ENCODE peak calls at places on chromosomes 1 and 21, in four cellular contexts. One of them, this sample, is unnamed.
A peak's percentile ranks its signal among the peaks of the same experiment; 100 is the strongest.

GRCh38 chr1:155263067-155263466 is 907 bp upstream of the SCAMP3 start:
- DNase-seq in A673: no peak
- DNase-seq in AG04450: no peak
- DNase-seq in uterus: no peak
- DNase-seq in this sample: no peak

GRCh38 chr1:185632659-185633428 is 101.3 kb upstream of the HMCN1 start:
- DNase-seq in A673: no peak
- DNase-seq in AG04450: no peak
- DNase-seq in uterus: no peak
- DNase-seq in this sample: no peak

GRCh38 chr1:89022167-89022959 is at the start of gene GBP3:
- DNase-seq in A673: peak; percentile 47
- DNase-seq in AG04450: peak; percentile 11
- DNase-seq in uterus: no peak
- DNase-seq in this sample: no peak

GRCh38 chr21:14609274-14609673 is 63.2 kb upstream of the SAMSN1 start:
- DNase-seq in A673: no peak
- DNase-seq in AG04450: no peak
- DNase-seq in uterus: no peak
- DNase-seq in this sample: no peak

GRCh38 chr21:42164064-42164789 is 54.7 kb upstream of the ABCG1 start:
- DNase-seq in A673: peak; percentile 25
- DNase-seq in AG04450: no peak
- DNase-seq in uterus: no peak
- DNase-seq in this sample: peak; percentile 63

GRCh38 chr1:9249534-9250335 is 15.2 kb downstream of the H6PD start:
- DNase-seq in A673: peak; percentile 35
- DNase-seq in AG04450: no peak
- DNase-seq in uterus: peak; percentile 49
- DNase-seq in this sample: peak; percentile 59

GRCh38 chr1:171424494-171424893 is 60.8 kb upstream of the PRRC2C start:
- DNase-seq in A673: no peak
- DNase-seq in AG04450: no peak
- DNase-seq in uterus: no peak
- DNase-seq in this sample: no peak

GRCh38 chr1:167899253-167899681 is 14.7 kb downstream of the ADCY10 start:
- DNase-seq in A673: no peak
- DNase-seq in AG04450: no peak
- DNase-seq in uterus: peak; percentile 27
- DNase-seq in this sample: no peak

GRCh38 chr1:34263411-34263810 is 86.7 kb downstream of the C1orf94 start:
- DNase-seq in A673: peak; percentile 34
- DNase-seq in AG04450: no peak
- DNase-seq in uterus: no peak
- DNase-seq in this sample: peak; percentile 7

GRCh38 chr1:67339623-67340343 is 32.1 kb downstream of the IL12RB2 start:
- DNase-seq in A673: no peak
- DNase-seq in AG04450: peak; percentile 20
- DNase-seq in uterus: no peak
- DNase-seq in this sample: no peak

GRCh38 chr1:22754106-22754768 is 43.6 kb downstream of the EPHB2 start:
- DNase-seq in A673: no peak
- DNase-seq in AG04450: no peak
- DNase-seq in uterus: no peak
- DNase-seq in this sample: no peak

GRCh38 chr1:218377143-218377660 is 32.1 kb downstream of the TGFB2 start:
- DNase-seq in A673: peak; percentile 76
- DNase-seq in AG04450: peak; percentile 93
- DNase-seq in uterus: no peak
- DNase-seq in this sample: no peak

GRCh38 chr1:15950763-15951295 is 25.1 kb downstream of the ZBTB17 start:
- DNase-seq in A673: peak; percentile 84
- DNase-seq in AG04450: no peak
- DNase-seq in uterus: peak; percentile 76
- DNase-seq in this sample: no peak

GRCh38 chr21:27292229-27292628 is 325.3 kb upstream of the ADAMTS5 start:
- DNase-seq in A673: no peak
- DNase-seq in AG04450: no peak
- DNase-seq in uterus: no peak
- DNase-seq in this sample: no peak

GRCh38 chr1:27594542-27595510 is 9.1 kb downstream of the AHDC1 start:
- DNase-seq in A673: no peak
- DNase-seq in AG04450: no peak
- DNase-seq in uterus: no peak
- DNase-seq in this sample: no peak

GRCh38 chr21:38392722-38393121 is 105.6 kb downstream of the ERG start:
- DNase-seq in A673: no peak
- DNase-seq in AG04450: no peak
- DNase-seq in uterus: no peak
- DNase-seq in this sample: no peak

GRCh38 chr1:50667272-50667671 is 244.0 kb upstream of the DMRTA2 start:
- DNase-seq in A673: no peak
- DNase-seq in AG04450: no peak
- DNase-seq in uterus: no peak
- DNase-seq in this sample: no peak

GRCh38 chr1:166869318-166870099 is 6.6 kb downstream of the TADA1 start:
- DNase-seq in A673: no peak
- DNase-seq in AG04450: no peak
- DNase-seq in uterus: no peak
- DNase-seq in this sample: no peak

GRCh38 chr1:80248886-80249285 is 1242.4 kb upstream of the ADGRL4 start:
- DNase-seq in A673: no peak
- DNase-seq in AG04450: no peak
- DNase-seq in uterus: no peak
- DNase-seq in this sample: no peak

GRCh38 chr1:44807364-44808062 is 362 bp upstream of the DYNLT4 start:
- DNase-seq in A673: peak; percentile 97
- DNase-seq in AG04450: peak; percentile 98
- DNase-seq in uterus: peak; percentile 99
- DNase-seq in this sample: peak; percentile 98

GRCh38 chr21:24225432-24225831 is 1381.8 kb downstream of the MRPL39 start:
- DNase-seq in A673: no peak
- DNase-seq in AG04450: peak; percentile 18
- DNase-seq in uterus: no peak
- DNase-seq in this sample: no peak

GRCh38 chr21:33237446-33237845 is 7.7 kb downstream of the IFNAR2 start:
- DNase-seq in A673: no peak
- DNase-seq in AG04450: no peak
- DNase-seq in uterus: no peak
- DNase-seq in this sample: no peak

GRCh38 chr1:2539312-2539907 is 9.3 kb upstream of the HES5 start:
- DNase-seq in A673: no peak
- DNase-seq in AG04450: no peak
- DNase-seq in uterus: no peak
- DNase-seq in this sample: no peak

GRCh38 chr1:26584022-26584485 is 54.5 kb downstream of the RPS6KA1 start:
- DNase-seq in A673: peak; percentile 10
- DNase-seq in AG04450: no peak
- DNase-seq in uterus: no peak
- DNase-seq in this sample: no peak

GRCh38 chr1:207983044-207983443 is 72.1 kb upstream of the CD34 start:
- DNase-seq in A673: no peak
- DNase-seq in AG04450: no peak
- DNase-seq in uterus: no peak
- DNase-seq in this sample: no peak

GRCh38 chr1:183150445-183150844 is 35.6 kb upstream of the LAMC2 start:
- DNase-seq in A673: no peak
- DNase-seq in AG04450: no peak
- DNase-seq in uterus: no peak
- DNase-seq in this sample: no peak

GRCh38 chr1:240093120-240093961 is 1.7 kb downstream of the FMN2 start:
- DNase-seq in A673: no peak
- DNase-seq in AG04450: no peak
- DNase-seq in uterus: no peak
- DNase-seq in this sample: no peak

GRCh38 chr1:28458237-28459228 is 47.3 kb upstream of the RCC1 start:
- DNase-seq in A673: no peak
- DNase-seq in AG04450: no peak
- DNase-seq in uterus: no peak
- DNase-seq in this sample: no peak

GRCh38 chr1:246680696-246681127 is 43.5 kb upstream of the SCCPDH start:
- DNase-seq in A673: no peak
- DNase-seq in AG04450: no peak
- DNase-seq in uterus: no peak
- DNase-seq in this sample: no peak

GRCh38 chr1:206586501-206587445 is 25.5 kb downstream of the EIF2D start:
- DNase-seq in A673: no peak
- DNase-seq in AG04450: no peak
- DNase-seq in uterus: no peak
- DNase-seq in this sample: no peak

GRCh38 chr1:115911298-115911697 is 65.0 kb upstream of the SLC22A15 start:
- DNase-seq in A673: no peak
- DNase-seq in AG04450: no peak
- DNase-seq in uterus: no peak
- DNase-seq in this sample: no peak

GRCh38 chr1:56715161-56715560 is 70.0 kb downstream of the PRKAA2 start:
- DNase-seq in A673: no peak
- DNase-seq in AG04450: no peak
- DNase-seq in uterus: no peak
- DNase-seq in this sample: no peak

GRCh38 chr1:158087320-158087927 is 93.3 kb upstream of the CD1D start:
- DNase-seq in A673: peak; percentile 87
- DNase-seq in AG04450: peak; percentile 57
- DNase-seq in uterus: peak; percentile 77
- DNase-seq in this sample: peak; percentile 40

DNA sequence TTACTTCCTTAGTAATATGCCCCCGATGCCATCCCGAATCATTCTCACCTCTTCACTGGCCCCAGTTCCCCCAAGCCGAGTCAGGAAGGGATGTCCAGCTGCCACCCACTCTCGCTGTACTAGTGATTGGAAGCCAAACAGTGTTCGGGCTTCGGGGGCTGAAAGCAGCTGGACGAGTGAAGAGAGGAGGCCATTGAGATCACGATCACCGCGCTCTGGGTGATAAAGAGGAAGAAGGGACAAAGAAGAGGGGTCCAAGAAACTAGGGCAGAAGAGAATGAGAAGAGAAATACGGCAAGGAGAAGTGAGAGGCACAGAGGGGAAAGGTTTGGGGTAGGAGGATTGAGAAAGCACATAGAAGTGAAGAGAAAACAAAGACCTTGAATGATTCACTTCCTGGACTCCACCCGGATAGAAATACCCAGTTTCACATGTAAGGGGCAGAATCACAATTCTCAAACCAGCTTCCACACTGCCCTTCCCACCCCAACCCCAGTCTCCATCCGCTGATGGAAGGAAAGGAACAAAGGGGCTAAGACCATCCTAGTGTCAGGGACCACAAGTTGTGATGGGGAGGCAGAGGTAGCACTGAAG is 3.7 kb upstream of the SF3B4 start:
- DNase-seq in A673: no peak
- DNase-seq in AG04450: no peak
- DNase-seq in uterus: no peak
- DNase-seq in this sample: no peak
- H3K4me3 ChIP-seq in A673: no peak overlapping the region
- H3K4me3 ChIP-seq in AG04450: no peak overlapping the region
- H3K4me3 ChIP-seq in uterus: no peak overlapping the region
- H3K4me3 ChIP-seq in this sample: no peak overlapping the region

GRCh38 chr1:160924791-160925651 is 29.6 kb downstream of the ITLN2 start:
- DNase-seq in A673: no peak
- DNase-seq in AG04450: no peak
- DNase-seq in uterus: no peak
- DNase-seq in this sample: no peak
- H3K9me3 ChIP-seq in A673: no peaks in the 10 kb centered on the region
- H3K9me3 ChIP-seq in AG04450: no peaks in the 10 kb centered on the region
- H3K9me3 ChIP-seq in uterus: no peaks in the 10 kb centered on the region
- H3K9me3 ChIP-seq in this sample: no peaks in the 10 kb centered on the region

GRCh38 chr1:200243042-200243437 is 166.8 kb downstream of the ZNF281 start:
- DNase-seq in A673: peak; percentile 85
- DNase-seq in AG04450: no peak
- DNase-seq in uterus: no peak
- DNase-seq in this sample: no peak
- H3K4me3 ChIP-seq in A673: peak overlapping the region; percentile 33
- H3K4me3 ChIP-seq in AG04450: peak overlapping the region; percentile 41
- H3K4me3 ChIP-seq in uterus: no peak overlapping the region
- H3K4me3 ChIP-seq in this sample: no peak overlapping the region

DNA sequence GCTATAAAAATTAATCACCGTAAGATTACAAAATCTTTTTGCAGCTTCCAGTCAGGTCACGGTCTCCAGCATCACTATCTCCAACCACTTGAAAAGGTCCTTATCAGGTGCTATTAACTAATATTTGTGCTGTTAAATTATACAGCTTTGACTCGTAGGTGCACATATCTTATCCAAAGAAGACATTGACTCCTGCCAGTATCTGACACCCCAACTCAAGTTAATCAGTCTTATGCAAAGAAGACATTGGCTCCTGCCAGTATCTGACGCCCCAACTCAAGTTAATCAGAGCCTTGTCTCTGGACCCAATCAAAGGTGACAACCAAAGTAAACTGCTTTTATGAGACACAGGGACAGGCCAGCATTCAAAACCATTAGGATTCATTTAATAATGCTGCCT is 19.9 kb upstream of the LYPD8 start:
- DNase-seq in A673: no peak
- DNase-seq in AG04450: no peak
- DNase-seq in uterus: no peak
- DNase-seq in this sample: no peak
- H3K9me3 ChIP-seq in A673: no peaks in the 10 kb centered on the region
- H3K9me3 ChIP-seq in AG04450: no peaks in the 10 kb centered on the region
- H3K9me3 ChIP-seq in uterus: peaks cover 9% of the 10 kb centered on the region
- H3K9me3 ChIP-seq in this sample: no peaks in the 10 kb centered on the region

GRCh38 chr1:94553931-94554330 is 12.4 kb upstream of the F3 start:
- DNase-seq in A673: no peak
- DNase-seq in AG04450: no peak
- DNase-seq in uterus: no peak
- DNase-seq in this sample: no peak

GRCh38 chr1:94555091-94555490 is 13.5 kb upstream of the F3 start:
- DNase-seq in A673: no peak
- DNase-seq in AG04450: no peak
- DNase-seq in uterus: no peak
- DNase-seq in this sample: no peak

GRCh38 chr1:94552071-94552586 is 10.6 kb upstream of the F3 start:
- DNase-seq in A673: no peak
- DNase-seq in AG04450: no peak
- DNase-seq in uterus: no peak
- DNase-seq in this sample: peak; percentile 59

GRCh38 chr1:94554611-94555010 is 13.1 kb upstream of the F3 start:
- DNase-seq in A673: no peak
- DNase-seq in AG04450: no peak
- DNase-seq in uterus: no peak
- DNase-seq in this sample: no peak

DNA sequence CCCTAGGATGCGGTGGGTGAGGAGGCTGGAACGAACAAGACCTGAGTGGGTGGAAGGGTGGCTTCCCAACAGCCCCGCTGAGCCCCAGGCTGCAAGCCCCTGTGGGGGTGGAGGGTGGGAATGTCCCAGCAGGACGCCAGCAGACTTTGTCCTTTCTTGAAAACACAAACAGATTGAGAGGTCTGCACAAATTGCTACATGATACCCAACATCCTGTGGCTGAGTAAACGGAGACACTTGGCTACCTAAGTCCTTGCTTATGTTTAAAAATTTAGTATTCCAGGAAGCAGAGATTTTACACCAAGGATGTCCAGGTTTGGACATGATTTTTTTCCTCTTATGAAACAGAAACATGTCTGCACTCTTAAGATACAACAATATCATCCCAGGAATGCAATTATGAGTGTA is 11.8 kb upstream of the F3 start:
- DNase-seq in A673: no peak
- DNase-seq in AG04450: no peak
- DNase-seq in uterus: no peak
- DNase-seq in this sample: no peak
- H3K4me3 ChIP-seq in A673: no peak overlapping the region
- H3K4me3 ChIP-seq in AG04450: no peak overlapping the region
- H3K4me3 ChIP-seq in uterus: no peak overlapping the region
- H3K4me3 ChIP-seq in this sample: no peak overlapping the region